ENCODE peak calls at places on chromosomes 3 and 15, in six cellular contexts. One of them, this sample, is unnamed.

GRCh38 chr15:73493936-73494335 is 51.0 kb downstream of the REC114 start:
- DNase-seq in omental fat pad: no peak
- DNase-seq in RWPE1: no peak
- DNase-seq in RPMI7951: no peak
- DNase-seq in fibroblast of the conjunctiva: no peak
- DNase-seq in GM04503: no peak
- DNase-seq in this sample: no peak

GRCh38 chr15:92005154-92005553 is 151.6 kb downstream of the SLCO3A1 start:
- DNase-seq in omental fat pad: no peak
- DNase-seq in RWPE1: no peak
- DNase-seq in RPMI7951: no peak
- DNase-seq in fibroblast of the conjunctiva: no peak
- DNase-seq in GM04503: no peak
- DNase-seq in this sample: no peak

GRCh38 chr3:149330609-149331008 is 2.8 kb downstream of the TM4SF18 start:
- DNase-seq in omental fat pad: no peak
- DNase-seq in RWPE1: no peak
- DNase-seq in RPMI7951: peak
- DNase-seq in fibroblast of the conjunctiva: no peak
- DNase-seq in GM04503: no peak
- DNase-seq in this sample: no peak

GRCh38 chr3:159792070-159792469 is 196.6 kb upstream of the IL12A start:
- DNase-seq in omental fat pad: no peak
- DNase-seq in RWPE1: no peak
- DNase-seq in RPMI7951: no peak
- DNase-seq in fibroblast of the conjunctiva: no peak
- DNase-seq in GM04503: no peak
- DNase-seq in this sample: no peak

GRCh38 chr15:71066983-71067382 is 48.3 kb upstream of the THSD4 start:
- DNase-seq in omental fat pad: no peak
- DNase-seq in RWPE1: no peak
- DNase-seq in RPMI7951: peak
- DNase-seq in fibroblast of the conjunctiva: peak
- DNase-seq in GM04503: no peak
- DNase-seq in this sample: no peak

GRCh38 chr15:35975941-35976340 is 430.0 kb upstream of the DPH6 start:
- DNase-seq in omental fat pad: no peak
- DNase-seq in RWPE1: no peak
- DNase-seq in RPMI7951: no peak
- DNase-seq in fibroblast of the conjunctiva: no peak
- DNase-seq in GM04503: no peak
- DNase-seq in this sample: no peak

GRCh38 chr3:114121996-114122709 is 56.7 kb downstream of the DRD3 start:
- DNase-seq in omental fat pad: no peak
- DNase-seq in RWPE1: no peak
- DNase-seq in RPMI7951: peak
- DNase-seq in fibroblast of the conjunctiva: no peak
- DNase-seq in GM04503: peak
- DNase-seq in this sample: peak

GRCh38 chr3:71784201-71784913 is 591 bp downstream of the PROK2 start:
- DNase-seq in omental fat pad: no peak
- DNase-seq in RWPE1: no peak
- DNase-seq in RPMI7951: no peak
- DNase-seq in fibroblast of the conjunctiva: no peak
- DNase-seq in GM04503: no peak
- DNase-seq in this sample: no peak

GRCh38 chr15:29451201-29451781 is 181.7 kb upstream of the NSMCE3 start:
- DNase-seq in omental fat pad: no peak
- DNase-seq in RWPE1: no peak
- DNase-seq in RPMI7951: no peak
- DNase-seq in fibroblast of the conjunctiva: no peak
- DNase-seq in GM04503: no peak
- DNase-seq in this sample: no peak

GRCh38 chr3:42654331-42655201 is 1.1 kb downstream of the ZBTB47 start:
- DNase-seq in omental fat pad: no peak
- DNase-seq in RWPE1: no peak
- DNase-seq in RPMI7951: peak
- DNase-seq in fibroblast of the conjunctiva: no peak
- DNase-seq in GM04503: no peak
- DNase-seq in this sample: no peak

GRCh38 chr3:43054754-43055153 is 51.1 kb downstream of the POMGNT2 start:
- DNase-seq in omental fat pad: no peak
- DNase-seq in RWPE1: no peak
- DNase-seq in RPMI7951: no peak
- DNase-seq in fibroblast of the conjunctiva: no peak
- DNase-seq in GM04503: no peak
- DNase-seq in this sample: no peak

GRCh38 chr3:56855856-56856538 is 54.2 kb upstream of the ARHGEF3 start:
- DNase-seq in omental fat pad: no peak
- DNase-seq in RWPE1: no peak
- DNase-seq in RPMI7951: peak
- DNase-seq in fibroblast of the conjunctiva: no peak
- DNase-seq in GM04503: no peak
- DNase-seq in this sample: no peak

GRCh38 chr3:50448752-50449539 is 54.5 kb downstream of the CACNA2D2 start:
- DNase-seq in omental fat pad: no peak
- DNase-seq in RWPE1: no peak
- DNase-seq in RPMI7951: no peak
- DNase-seq in fibroblast of the conjunctiva: no peak
- DNase-seq in GM04503: no peak
- DNase-seq in this sample: no peak

GRCh38 chr3:53571264-53571663 is 76.9 kb downstream of the CACNA1D start:
- DNase-seq in omental fat pad: no peak
- DNase-seq in RWPE1: no peak
- DNase-seq in RPMI7951: no peak
- DNase-seq in fibroblast of the conjunctiva: no peak
- DNase-seq in GM04503: no peak
- DNase-seq in this sample: no peak

GRCh38 chr15:98649996-98650870 is 1.9 kb downstream of the IGF1R start:
- DNase-seq in omental fat pad: no peak
- DNase-seq in RWPE1: no peak
- DNase-seq in RPMI7951: no peak
- DNase-seq in fibroblast of the conjunctiva: no peak
- DNase-seq in GM04503: no peak
- DNase-seq in this sample: no peak

GRCh38 chr15:86650084-86650483 is 570.4 kb downstream of the AGBL1 start:
- DNase-seq in omental fat pad: no peak
- DNase-seq in RWPE1: peak
- DNase-seq in RPMI7951: peak
- DNase-seq in fibroblast of the conjunctiva: no peak
- DNase-seq in GM04503: no peak
- DNase-seq in this sample: no peak

GRCh38 chr3:140128217-140129137 is 193.5 kb downstream of the CLSTN2 start:
- DNase-seq in omental fat pad: no peak
- DNase-seq in RWPE1: peak
- DNase-seq in RPMI7951: peak
- DNase-seq in fibroblast of the conjunctiva: peak
- DNase-seq in GM04503: no peak
- DNase-seq in this sample: peak

GRCh38 chr15:39922450-39923092 is 2.5 kb upstream of the GPR176 start:
- DNase-seq in omental fat pad: no peak
- DNase-seq in RWPE1: no peak
- DNase-seq in RPMI7951: peak
- DNase-seq in fibroblast of the conjunctiva: no peak
- DNase-seq in GM04503: no peak
- DNase-seq in this sample: no peak

GRCh38 chr15:100005013-100005412 is 271.8 kb upstream of the LYSMD4 start:
- DNase-seq in omental fat pad: no peak
- DNase-seq in RWPE1: no peak
- DNase-seq in RPMI7951: peak
- DNase-seq in fibroblast of the conjunctiva: no peak
- DNase-seq in GM04503: no peak
- DNase-seq in this sample: no peak

GRCh38 chr15:98760112-98760826 is 111.9 kb downstream of the IGF1R start:
- DNase-seq in omental fat pad: no peak
- DNase-seq in RWPE1: peak
- DNase-seq in RPMI7951: no peak
- DNase-seq in fibroblast of the conjunctiva: no peak
- DNase-seq in GM04503: no peak
- DNase-seq in this sample: no peak

GRCh38 chr3:126389112-126389791 is 5.5 kb upstream of the CFAP100 start:
- DNase-seq in omental fat pad: peak
- DNase-seq in RWPE1: peak
- DNase-seq in RPMI7951: peak
- DNase-seq in fibroblast of the conjunctiva: peak
- DNase-seq in GM04503: peak
- DNase-seq in this sample: peak

This sample was measured in dermis microvascular lymphatic vessel endothelial cell.